ENCODE peak calls at places on chromosomes 6 and 20, in six cellular contexts. One of them, this sample, is unnamed.

GRCh38 chr6:151374024-151374423 is 17.3 kb downstream of the ZBTB2 start:
- DNase-seq in NCI-H774: no peak
- DNase-seq in AG09319: no peak
- DNase-seq in RCC 7860: no peak
- DNase-seq in brain microvascular endothelial cell: no peak
- DNase-seq in HCEC 1CT: no peak
- DNase-seq in this sample: no peak

GRCh38 chr20:48538058-48538825 is 289.6 kb downstream of the PREX1 start:
- DNase-seq in brain microvascular endothelial cell: peak; percentile 83
- DNase-seq in NCI-H774: no peak
- DNase-seq in HCEC 1CT: no peak
- DNase-seq in RCC 7860: peak; percentile 80
- DNase-seq in AG09319: no peak
- DNase-seq in this sample: peak; percentile 55

GRCh38 chr20:52619671-52620070 is 352.5 kb upstream of the TSHZ2 start:
- DNase-seq in RCC 7860: no peak
- DNase-seq in NCI-H774: no peak
- DNase-seq in brain microvascular endothelial cell: no peak
- DNase-seq in HCEC 1CT: no peak
- DNase-seq in AG09319: no peak
- DNase-seq in this sample: no peak

GRCh38 chr6:1118287-1118647 is 193.6 kb upstream of the FOXQ1 start:
- DNase-seq in brain microvascular endothelial cell: no peak
- DNase-seq in HCEC 1CT: no peak
- DNase-seq in AG09319: no peak
- DNase-seq in RCC 7860: no peak
- DNase-seq in NCI-H774: no peak
- DNase-seq in this sample: no peak

GRCh38 chr20:15945301-15945700 is 627.9 kb downstream of the KIF16B start:
- DNase-seq in AG09319: no peak
- DNase-seq in HCEC 1CT: no peak
- DNase-seq in NCI-H774: no peak
- DNase-seq in brain microvascular endothelial cell: no peak
- DNase-seq in RCC 7860: no peak
- DNase-seq in this sample: no peak

GRCh38 chr20:61437280-61438206 is 185.5 kb downstream of the CDH4 start:
- DNase-seq in NCI-H774: no peak
- DNase-seq in RCC 7860: no peak
- DNase-seq in brain microvascular endothelial cell: peak; percentile 16
- DNase-seq in AG09319: peak; percentile 42
- DNase-seq in HCEC 1CT: no peak
- DNase-seq in this sample: no peak

GRCh38 chr6:157326979-157327378 is 3.7 kb upstream of the TMEM242 start:
- DNase-seq in NCI-H774: no peak
- DNase-seq in AG09319: no peak
- DNase-seq in brain microvascular endothelial cell: peak; percentile 50
- DNase-seq in RCC 7860: no peak
- DNase-seq in HCEC 1CT: no peak
- DNase-seq in this sample: no peak

GRCh38 chr6:21185849-21186478 is 407.6 kb upstream of the SOX4 start:
- DNase-seq in NCI-H774: peak; percentile 27
- DNase-seq in AG09319: no peak
- DNase-seq in brain microvascular endothelial cell: no peak
- DNase-seq in HCEC 1CT: no peak
- DNase-seq in RCC 7860: no peak
- DNase-seq in this sample: no peak

This sample was measured in A549.